ENCODE peak calls at places on chromosomes 11 and 22, in six cellular contexts. U is effector memory CD8-positive, alpha-beta T cell; M is LoVo; H is neuronal stem cell; T is posterior cingulate gyrus; O is fibroblast of the aortic adventitia. V is an unnamed sample.

GRCh38 chr11:67301951-67302516 is 1.3 kb upstream of the SSH3 start:
- DNase-seq in U (no peak), M (peak; percentile 63), H (no peak), T (peak; percentile 51), O (no peak), V (peak; percentile 58)

GRCh38 chr11:77202941-77203900 is 75.2 kb downstream of the MYO7A start:
- DNase-seq in U (no peak), M (no peak), H (no peak), T (no peak), O (no peak), V (no peak)

GRCh38 chr11:8000390-8000789 is 13.3 kb downstream of the EIF3F start:
- DNase-seq in U (no peak), M (no peak), H (no peak), T (no peak), O (no peak), V (no peak)

GRCh38 chr22:37069319-37069718 is 17.8 kb downstream of the KCTD17 start:
- DNase-seq in U (no peak), M (no peak), H (no peak), T (no peak), O (no peak), V (no peak)

GRCh38 chr11:110431212-110432073 is 1.7 kb downstream of the FDX1 start:
- DNase-seq in U (no peak), M (peak; percentile 29), H (no peak), T (no peak), O (peak; percentile 46), V (peak; percentile 40)

GRCh38 chr22:42562282-42562681 is 8.5 kb downstream of the SERHL2 start:
- DNase-seq in U (no peak), M (no peak), H (no peak), T (no peak), O (no peak), V (no peak)

GRCh38 chr22:41117127-41117965 is 25.0 kb downstream of the EP300 start:
- DNase-seq in U (no peak), M (no peak), H (no peak), T (no peak), O (no peak), V (no peak)

GRCh38 chr11:77101043-77101537 is 1.6 kb upstream of the OMP start:
- DNase-seq in U (no peak), M (no peak), H (no peak), T (no peak), O (no peak), V (no peak)

GRCh38 chr11:113446938-113447337 is 28.3 kb downstream of the DRD2 start:
- DNase-seq in U (no peak), M (no peak), H (no peak), T (no peak), O (no peak), V (no peak)

GRCh38 chr11:8267831-8268529 is 4.3 kb upstream of the LMO1 start:
- DNase-seq in U (no peak), M (no peak), H (no peak), T (no peak), O (no peak), V (peak; percentile 58)

GRCh38 chr11:18844753-18845367 is 53.3 kb upstream of the PTPN5 start:
- DNase-seq in U (no peak), M (peak; percentile 43), H (no peak), T (no peak), O (peak; percentile 33), V (peak; percentile 41)

V was measured in astrocyte of the hippocampus.